ENCODE peak calls at places on chromosomes 5 and 9, in five cellular contexts. One of them, this sample, is unnamed.

GRCh38 chr9:89236955-89237573 is 58.4 kb upstream of the SHC3 start:
- DNase-seq in AG04450: no peak
- DNase-seq in left lung: peak; percentile 59
- DNase-seq in psoas muscle: no peak
- DNase-seq in heart left ventricle: no peak
- DNase-seq in this sample: no peak

GRCh38 chr5:39661026-39661779 is 236.4 kb upstream of the DAB2 start:
- DNase-seq in AG04450: no peak
- DNase-seq in left lung: no peak
- DNase-seq in psoas muscle: no peak
- DNase-seq in heart left ventricle: no peak
- DNase-seq in this sample: no peak

GRCh38 chr5:17257705-17258273 is 40.4 kb downstream of the BASP1 start:
- DNase-seq in AG04450: no peak
- DNase-seq in left lung: no peak
- DNase-seq in psoas muscle: no peak
- DNase-seq in heart left ventricle: no peak
- DNase-seq in this sample: no peak

GRCh38 chr9:121776739-121777637 is 125.6 kb downstream of the DAB2IP start:
- DNase-seq in AG04450: no peak
- DNase-seq in left lung: peak; percentile 10
- DNase-seq in psoas muscle: no peak
- DNase-seq in heart left ventricle: no peak
- DNase-seq in this sample: no peak

GRCh38 chr5:1745190-1745805 is 54.3 kb downstream of the MRPL36 start:
- DNase-seq in AG04450: no peak
- DNase-seq in left lung: peak; percentile 24
- DNase-seq in psoas muscle: peak; percentile 31
- DNase-seq in heart left ventricle: peak; percentile 29
- DNase-seq in this sample: no peak

GRCh38 chr9:4266602-4267001 is 33.3 kb downstream of the GLIS3 start:
- DNase-seq in AG04450: no peak
- DNase-seq in left lung: no peak
- DNase-seq in psoas muscle: no peak
- DNase-seq in heart left ventricle: no peak
- DNase-seq in this sample: no peak

GRCh38 chr9:81906656-81907055 is 21.6 kb upstream of the SPATA31D4 start:
- DNase-seq in AG04450: no peak
- DNase-seq in left lung: no peak
- DNase-seq in psoas muscle: no peak
- DNase-seq in heart left ventricle: no peak
- DNase-seq in this sample: no peak

GRCh38 chr5:140349244-140349643 is 2.8 kb upstream of the HBEGF start:
- DNase-seq in AG04450: no peak
- DNase-seq in left lung: peak; percentile 48
- DNase-seq in psoas muscle: no peak
- DNase-seq in heart left ventricle: no peak
- DNase-seq in this sample: no peak

GRCh38 chr5:141192110-141192725 is at the start of gene PCDHB10:
- DNase-seq in AG04450: no peak
- DNase-seq in left lung: no peak
- DNase-seq in psoas muscle: no peak
- DNase-seq in heart left ventricle: no peak
- DNase-seq in this sample: no peak

GRCh38 chr9:101705135-101705661 is 33.2 kb downstream of the GRIN3A start:
- DNase-seq in AG04450: no peak
- DNase-seq in left lung: no peak
- DNase-seq in psoas muscle: peak; percentile 44
- DNase-seq in heart left ventricle: no peak
- DNase-seq in this sample: no peak

GRCh38 chr9:105608685-105609598 is 51.0 kb downstream of the FKTN start:
- DNase-seq in AG04450: peak; percentile 11
- DNase-seq in left lung: no peak
- DNase-seq in psoas muscle: no peak
- DNase-seq in heart left ventricle: no peak
- DNase-seq in this sample: peak; percentile 4

GRCh38 chr9:7266911-7267555 is 509.3 kb downstream of the KDM4C start:
- DNase-seq in AG04450: no peak
- DNase-seq in left lung: no peak
- DNase-seq in psoas muscle: no peak
- DNase-seq in heart left ventricle: no peak
- DNase-seq in this sample: peak; percentile 32

GRCh38 chr5:17094830-17095229 is 122.6 kb upstream of the BASP1 start:
- DNase-seq in AG04450: no peak
- DNase-seq in left lung: no peak
- DNase-seq in psoas muscle: no peak
- DNase-seq in heart left ventricle: no peak
- DNase-seq in this sample: no peak

DNA sequence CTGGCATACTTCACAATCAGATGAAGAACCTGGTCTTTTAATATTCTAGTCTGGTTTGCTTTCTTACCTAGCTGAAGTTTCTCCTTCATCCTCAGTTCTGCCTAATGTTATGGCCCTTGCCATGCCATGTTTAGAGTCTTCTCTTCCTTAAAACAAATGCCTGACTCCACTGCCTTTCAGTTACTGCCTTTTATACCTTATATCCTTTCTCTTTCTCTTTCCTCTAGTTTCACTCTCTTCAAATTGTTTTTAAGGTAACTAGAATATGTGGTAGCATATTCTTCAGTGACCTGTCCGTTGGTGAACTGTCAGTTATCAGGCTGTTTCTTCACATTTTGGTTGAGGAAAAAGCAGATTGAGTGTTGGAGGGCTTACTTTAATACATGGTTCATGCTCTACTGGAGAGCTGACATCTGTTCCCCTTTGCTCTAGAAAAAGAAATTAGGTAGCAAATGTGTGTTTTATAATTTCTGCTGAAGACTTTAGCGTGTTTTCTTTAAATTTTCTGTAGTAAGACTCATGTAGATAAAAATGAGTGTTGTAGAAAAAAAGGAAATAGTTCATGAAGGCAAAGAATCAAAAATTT is 103.8 kb downstream of the DMXL1 start:
- DNase-seq in AG04450: no peak
- DNase-seq in left lung: no peak
- DNase-seq in psoas muscle: no peak
- DNase-seq in heart left ventricle: no peak
- DNase-seq in this sample: no peak
- H3K27me3 ChIP-seq in AG04450: no peaks in the 10 kb centered on the region
- H3K27me3 ChIP-seq in left lung: no peaks in the 10 kb centered on the region
- H3K27me3 ChIP-seq in psoas muscle: no peaks in the 10 kb centered on the region
- H3K27me3 ChIP-seq in heart left ventricle: no peaks in the 10 kb centered on the region
- H3K27me3 ChIP-seq in this sample: no peaks in the 10 kb centered on the region

DNA sequence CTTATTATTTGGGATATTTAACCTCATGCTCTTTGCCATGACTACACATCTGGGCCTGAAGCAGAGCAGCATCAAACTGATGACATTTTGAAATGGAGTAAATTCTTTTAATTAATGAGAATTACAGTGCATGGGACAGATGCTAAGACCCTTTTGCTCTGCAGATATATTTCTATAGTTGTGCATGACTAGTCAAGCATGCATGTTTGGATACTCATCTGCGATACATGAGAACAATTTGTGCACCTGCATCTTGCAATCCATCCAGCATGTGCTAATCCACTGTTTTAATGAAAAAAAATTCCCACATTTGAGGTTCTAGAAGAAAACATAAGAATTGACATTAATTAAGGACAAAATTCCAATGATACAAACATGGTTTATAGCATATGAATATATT is 1047.6 kb upstream of the ACO1 start:
- DNase-seq in AG04450: no peak
- DNase-seq in left lung: no peak
- DNase-seq in psoas muscle: no peak
- DNase-seq in heart left ventricle: no peak
- DNase-seq in this sample: no peak
- H3K4me3 ChIP-seq in AG04450: no peak overlapping the region
- H3K4me3 ChIP-seq in left lung: no peak overlapping the region
- H3K4me3 ChIP-seq in psoas muscle: no peak overlapping the region
- H3K4me3 ChIP-seq in heart left ventricle: no peak overlapping the region
- H3K4me3 ChIP-seq in this sample: no peak overlapping the region

GRCh38 chr9:136625101-136626065 is 37.3 kb upstream of the EGFL7 start:
- DNase-seq in AG04450: no peak
- DNase-seq in left lung: peak; percentile 72
- DNase-seq in psoas muscle: peak; percentile 89
- DNase-seq in heart left ventricle: peak; percentile 93
- DNase-seq in this sample: no peak
- TF ChIP-seq CTCF in AG04450: peak; percentile 40
- TF ChIP-seq CTCF in left lung: peak; percentile 29
- TF ChIP-seq CTCF in psoas muscle: peak; percentile 44
- TF ChIP-seq CTCF in heart left ventricle: peak; percentile 61
- TF ChIP-seq CTCF in this sample: peak; percentile 62

DNA sequence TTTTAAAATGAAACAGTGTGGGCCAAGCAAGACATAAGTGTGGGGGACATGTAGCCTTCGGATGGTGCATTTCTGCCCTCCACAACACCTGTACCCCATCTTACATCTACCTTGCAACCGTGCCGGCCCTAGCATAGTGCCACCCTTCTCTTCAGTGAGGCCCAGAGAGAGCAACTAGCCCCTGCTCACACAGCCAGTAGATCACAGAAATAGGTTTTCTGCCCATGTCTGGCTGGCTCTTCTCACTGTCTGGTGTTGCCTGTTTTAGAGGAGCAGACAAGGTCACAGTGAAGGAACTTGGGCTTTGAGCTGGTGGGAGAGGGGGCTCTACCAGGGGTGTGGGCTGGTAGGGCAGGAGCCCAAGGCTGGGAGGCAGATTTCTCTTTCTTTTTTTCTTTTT is 11.1 kb downstream of the PDLIM7 start:
- DNase-seq in AG04450: no peak
- DNase-seq in left lung: no peak
- DNase-seq in psoas muscle: no peak
- DNase-seq in heart left ventricle: no peak
- DNase-seq in this sample: no peak
- H3K27me3 ChIP-seq in AG04450: no peaks in the 10 kb centered on the region
- H3K27me3 ChIP-seq in left lung: no peaks in the 10 kb centered on the region
- H3K27me3 ChIP-seq in psoas muscle: no peaks in the 10 kb centered on the region
- H3K27me3 ChIP-seq in heart left ventricle: no peaks in the 10 kb centered on the region
- H3K27me3 ChIP-seq in this sample: no peaks in the 10 kb centered on the region

DNA sequence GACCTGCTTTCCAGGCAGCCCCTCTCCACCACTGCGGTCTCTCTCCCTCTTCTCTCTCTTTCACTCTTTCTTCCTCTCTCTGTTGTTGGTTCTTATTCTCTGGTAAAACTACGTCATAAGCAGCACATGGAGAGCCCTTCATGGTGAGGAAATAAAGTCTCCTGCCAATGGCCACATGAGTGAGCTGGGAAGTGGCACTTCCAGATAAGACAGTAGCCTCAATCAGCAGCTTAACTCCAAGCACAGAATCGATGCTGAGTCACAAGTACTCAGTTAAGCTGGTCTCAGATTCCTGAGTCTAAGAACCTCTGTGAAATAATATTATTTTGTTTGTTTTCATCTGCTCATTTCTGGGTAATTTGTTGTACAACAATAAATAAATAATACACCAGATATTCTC is 500.1 kb downstream of the GABRG2 start:
- DNase-seq in AG04450: no peak
- DNase-seq in left lung: no peak
- DNase-seq in psoas muscle: no peak
- DNase-seq in heart left ventricle: no peak
- DNase-seq in this sample: no peak
- H3K4me3 ChIP-seq in AG04450: no peak overlapping the region
- H3K4me3 ChIP-seq in left lung: no peak overlapping the region
- H3K4me3 ChIP-seq in psoas muscle: no peak overlapping the region
- H3K4me3 ChIP-seq in heart left ventricle: no peak overlapping the region
- H3K4me3 ChIP-seq in this sample: no peak overlapping the region

DNA sequence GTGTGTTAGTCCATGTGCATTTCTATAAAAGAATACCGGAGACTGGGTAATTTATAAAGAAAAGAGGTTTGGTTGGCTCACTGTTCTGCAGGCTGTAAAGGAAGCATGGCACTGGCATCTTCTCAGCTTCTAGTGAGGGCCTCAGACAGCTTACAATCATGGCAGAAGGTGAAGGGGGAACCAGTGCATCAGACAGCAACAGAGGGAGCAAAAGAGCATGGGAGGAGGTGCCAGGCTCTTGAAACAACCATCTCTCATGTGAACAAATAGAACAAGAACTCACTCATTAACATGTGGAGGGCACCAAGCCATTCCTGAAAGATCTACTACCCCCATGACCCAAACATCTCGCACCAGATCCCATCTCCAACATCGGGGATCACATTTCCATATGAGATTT is 89.2 kb upstream of the IL33 start:
- DNase-seq in AG04450: no peak
- DNase-seq in left lung: no peak
- DNase-seq in psoas muscle: no peak
- DNase-seq in heart left ventricle: no peak
- DNase-seq in this sample: no peak
- TF ChIP-seq CTCF in AG04450: no peak
- TF ChIP-seq CTCF in left lung: no peak
- TF ChIP-seq CTCF in psoas muscle: no peak
- TF ChIP-seq CTCF in heart left ventricle: no peak
- TF ChIP-seq CTCF in this sample: no peak

GRCh38 chr5:133612021-133612860 is at the start of gene FSTL4:
- DNase-seq in AG04450: no peak
- DNase-seq in left lung: peak; percentile 40
- DNase-seq in psoas muscle: peak; percentile 57
- DNase-seq in heart left ventricle: peak; percentile 68
- DNase-seq in this sample: no peak
- H3K27me3 ChIP-seq in AG04450: peaks cover 37% of the 10 kb centered on the region
- H3K27me3 ChIP-seq in left lung: peaks cover 78% of the 10 kb centered on the region
- H3K27me3 ChIP-seq in psoas muscle: no peaks in the 10 kb centered on the region
- H3K27me3 ChIP-seq in heart left ventricle: peaks cover 66% of the 10 kb centered on the region
- H3K27me3 ChIP-seq in this sample: peaks cover 56% of the 10 kb centered on the region

DNA sequence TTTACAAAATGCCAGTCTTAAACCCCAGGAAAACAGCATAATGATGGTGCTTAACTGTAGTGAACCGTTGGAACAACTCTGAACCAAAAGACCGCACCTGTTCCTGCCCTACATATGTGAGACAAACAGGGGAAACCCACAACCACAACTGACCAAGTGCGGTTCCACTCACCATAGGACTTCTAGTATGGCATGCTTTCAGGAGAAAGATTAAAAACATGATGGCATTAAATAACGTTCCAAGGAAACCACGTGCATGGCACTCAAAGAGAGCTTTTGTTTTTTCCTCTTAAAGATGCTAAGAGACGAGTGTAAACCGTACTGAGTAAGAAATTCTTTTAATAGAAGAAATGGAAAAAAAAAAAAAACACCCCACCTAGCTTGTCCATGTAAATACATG is 119.8 kb downstream of the SSBP2 start:
- DNase-seq in AG04450: no peak
- DNase-seq in left lung: no peak
- DNase-seq in psoas muscle: no peak
- DNase-seq in heart left ventricle: no peak
- DNase-seq in this sample: no peak
- H3K4me3 ChIP-seq in AG04450: no peak overlapping the region
- H3K4me3 ChIP-seq in left lung: no peak overlapping the region
- H3K4me3 ChIP-seq in psoas muscle: no peak overlapping the region
- H3K4me3 ChIP-seq in heart left ventricle: no peak overlapping the region
- H3K4me3 ChIP-seq in this sample: no peak overlapping the region

This sample was measured in kidney epithelial cell.